ENCODE peak calls at places on chromosomes 6 and 20, in seven cellular contexts. G is neuronal stem cell, W is IMR-90, Z is mesendoderm, X is H1, C is mesenchymal stem cell, Y is H9. Q is an unnamed sample.

GRCh38 chr6:162178266-162178665 is 549.3 kb downstream of the PRKN start:
- DNase-seq in G (no peak), W (no peak), Z (no peak), X (no peak), C (no peak), Y (no peak), Q (no peak)

GRCh38 chr20:10524643-10525042 is 89.5 kb downstream of the SLX4IP start:
- DNase-seq in G (no peak), W (no peak), Z (peak; percentile 63), X (no peak), C (no peak), Y (no peak), Q (peak; percentile 39)

GRCh38 chr6:105609375-105609991 is 206.6 kb upstream of the PREP start:
- DNase-seq in G (no peak), W (peak; percentile 92), Z (no peak), X (no peak), C (peak; percentile 97), Y (no peak), Q (no peak)

GRCh38 chr6:40477246-40478126 is 109.7 kb downstream of the LRFN2 start:
- DNase-seq in G (peak; percentile 4), W (no peak), Z (peak; percentile 83), X (no peak), C (peak; percentile 36), Y (peak; percentile 74), Q (no peak)

GRCh38 chr6:22466665-22467064 is 102.7 kb upstream of the HDGFL1 start:
- DNase-seq in G (peak; percentile 23), W (no peak), Z (peak; percentile 14), X (no peak), C (no peak), Y (no peak), Q (no peak)

GRCh38 chr20:45792513-45793118 is 862 bp downstream of the DNTTIP1 start:
- DNase-seq in G (no peak), W (no peak), Z (no peak), X (no peak), C (no peak), Y (no peak), Q (no peak)

GRCh38 chr6:72724545-72724944 is 102.7 kb downstream of the KCNQ5 start:
- DNase-seq in G (no peak), W (no peak), Z (no peak), X (no peak), C (no peak), Y (no peak), Q (no peak)

GRCh38 chr6:31419842-31420241 is 16.4 kb downstream of the MICA start:
- DNase-seq in G (no peak), W (no peak), Z (no peak), X (peak; percentile 24), C (no peak), Y (no peak), Q (no peak)

GRCh38 chr6:135183532-135184440 is 2.7 kb downstream of the MYB start:
- DNase-seq in G (peak; percentile 23), W (peak; percentile 28), Z (peak; percentile 89), X (peak; percentile 79), C (peak; percentile 47), Y (peak; percentile 85), Q (peak; percentile 84)

GRCh38 chr20:1955289-1955688 is 38.6 kb downstream of the PDYN start:
- DNase-seq in G (no peak), W (no peak), Z (peak; percentile 63), X (no peak), C (no peak), Y (no peak), Q (no peak)

GRCh38 chr6:166900130-166900708 is 56.1 kb downstream of the RNASET2 start:
- DNase-seq in G (no peak), W (no peak), Z (no peak), X (no peak), C (no peak), Y (no peak), Q (no peak)

GRCh38 chr6:137717074-137718073 is 149.7 kb upstream of the TNFAIP3 start:
- DNase-seq in G (no peak), W (no peak), Z (peak; percentile 53), X (no peak), C (no peak), Y (no peak), Q (peak; percentile 98)

GRCh38 chr6:123733180-123733579 is 70.5 kb upstream of the NKAIN2 start:
- DNase-seq in G (no peak), W (no peak), Z (no peak), X (no peak), C (no peak), Y (no peak), Q (no peak)

GRCh38 chr6:41176189-41176588 is 13.3 kb upstream of the TREM2 start:
- DNase-seq in G (no peak), W (no peak), Z (no peak), X (no peak), C (no peak), Y (peak; percentile 8), Q (no peak)

GRCh38 chr6:36427781-36428345 is 14.8 kb downstream of the PXT1 start:
- DNase-seq in G (no peak), W (peak; percentile 63), Z (no peak), X (no peak), C (peak; percentile 45), Y (no peak), Q (peak; percentile 90)

GRCh38 chr20:44594730-44595129 is 12.4 kb downstream of the PKIG start:
- DNase-seq in G (no peak), W (peak; percentile 96), Z (peak; percentile 31), X (no peak), C (peak; percentile 81), Y (no peak), Q (peak; percentile 87)

GRCh38 chr20:51661609-51662178 is 106.5 kb downstream of the ATP9A start:
- DNase-seq in G (no peak), W (peak; percentile 79), Z (peak; percentile 17), X (no peak), C (peak; percentile 52), Y (no peak), Q (peak; percentile 7)

GRCh38 chr6:11999245-11999644 is 12.9 kb upstream of the HIVEP1 start:
- DNase-seq in G (no peak), W (peak; percentile 71), Z (no peak), X (no peak), C (no peak), Y (no peak), Q (peak; percentile 88)

GRCh38 chr6:156413156-156413555 is 364.0 kb upstream of the ARID1B start:
- DNase-seq in G (no peak), W (no peak), Z (no peak), X (no peak), C (no peak), Y (no peak), Q (no peak)

GRCh38 chr20:31605902-31606677 is 1.0 kb downstream of the ID1 start:
- DNase-seq in G (no peak), W (no peak), Z (peak; percentile 33), X (no peak), C (peak; percentile 52), Y (peak; percentile 50), Q (no peak)

GRCh38 chr6:42339991-42340401 is 111.7 kb downstream of the TRERF1 start:
- DNase-seq in G (no peak), W (peak; percentile 24), Z (no peak), X (no peak), C (no peak), Y (no peak), Q (no peak)

GRCh38 chr6:162854734-162855191 is 127.0 kb downstream of the PACRG start:
- DNase-seq in G (no peak), W (no peak), Z (peak; percentile 24), X (no peak), C (no peak), Y (no peak), Q (no peak)

GRCh38 chr6:20400476-20401402 is 940 bp upstream of the E2F3 start:
- DNase-seq in G (no peak), W (no peak), Z (peak; percentile 18), X (no peak), C (peak; percentile 61), Y (no peak), Q (no peak)

GRCh38 chr6:26454641-26455040 is 3.1 kb upstream of the BTN2A1 start:
- DNase-seq in G (no peak), W (peak; percentile 52), Z (no peak), X (no peak), C (no peak), Y (no peak), Q (no peak)

GRCh38 chr6:34514593-34515472 is 41.3 kb downstream of the SPDEF start:
- DNase-seq in G (peak; percentile 69), W (peak; percentile 57), Z (peak; percentile 84), X (peak; percentile 74), C (peak; percentile 75), Y (peak; percentile 71), Q (no peak)

GRCh38 chr6:119484598-119484997 is 135.0 kb upstream of the MAN1A1 start:
- DNase-seq in G (no peak), W (peak; percentile 94), Z (peak; percentile 44), X (no peak), C (peak; percentile 60), Y (no peak), Q (peak; percentile 91)

GRCh38 chr20:59836768-59837167 is 96.7 kb downstream of the SYCP2 start:
- DNase-seq in G (no peak), W (no peak), Z (no peak), X (peak; percentile 29), C (no peak), Y (peak; percentile 23), Q (no peak)

GRCh38 chr6:1869766-1870165 is 260.1 kb downstream of the FOXC1 start:
- DNase-seq in G (no peak), W (no peak), Z (no peak), X (no peak), C (no peak), Y (no peak), Q (no peak)
- H4K8ac ChIP-seq in G (no peak overlapping the region), W (no peak overlapping the region), Z (no peak overlapping the region), X (no peak overlapping the region), C (no peak overlapping the region), Y (no peak overlapping the region), Q (no peak overlapping the region)

DNA sequence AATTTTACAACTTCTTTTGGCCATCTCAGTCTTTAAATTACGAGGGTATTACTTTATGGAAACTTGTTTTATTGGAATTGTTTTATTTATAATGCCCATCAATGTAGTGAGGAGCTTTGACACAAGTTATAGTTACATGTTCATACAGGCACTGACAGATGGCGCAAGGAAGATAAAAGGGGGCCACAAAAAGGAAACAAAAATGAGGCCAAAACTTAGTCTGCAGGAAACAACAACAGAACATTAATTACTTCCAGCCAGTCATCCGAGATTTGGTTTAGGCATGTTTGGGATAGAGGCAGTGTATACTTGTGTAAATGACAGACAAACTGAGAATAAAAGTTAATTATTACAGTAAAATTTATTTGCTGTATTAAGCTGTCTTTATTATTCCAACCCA is 18.2 kb downstream of the SESN1 start:
- DNase-seq in G (no peak), W (no peak), Z (no peak), X (no peak), C (no peak), Y (no peak), Q (no peak)
- H4K8ac ChIP-seq in G (no peak overlapping the region), W (no peak overlapping the region), Z (no peak overlapping the region), X (no peak overlapping the region), C (no peak overlapping the region), Y (no peak overlapping the region), Q (no peak overlapping the region)

GRCh38 chr6:129645371-129646139 is 64.4 kb downstream of the ARHGAP18 start:
- DNase-seq in G (no peak), W (no peak), Z (peak; percentile 28), X (no peak), C (no peak), Y (no peak), Q (no peak)
- H4K8ac ChIP-seq in G (no peak overlapping the region), W (peak overlapping the region; percentile 58), Z (no peak overlapping the region), X (no peak overlapping the region), C (no peak overlapping the region), Y (no peak overlapping the region), Q (no peak overlapping the region)

DNA sequence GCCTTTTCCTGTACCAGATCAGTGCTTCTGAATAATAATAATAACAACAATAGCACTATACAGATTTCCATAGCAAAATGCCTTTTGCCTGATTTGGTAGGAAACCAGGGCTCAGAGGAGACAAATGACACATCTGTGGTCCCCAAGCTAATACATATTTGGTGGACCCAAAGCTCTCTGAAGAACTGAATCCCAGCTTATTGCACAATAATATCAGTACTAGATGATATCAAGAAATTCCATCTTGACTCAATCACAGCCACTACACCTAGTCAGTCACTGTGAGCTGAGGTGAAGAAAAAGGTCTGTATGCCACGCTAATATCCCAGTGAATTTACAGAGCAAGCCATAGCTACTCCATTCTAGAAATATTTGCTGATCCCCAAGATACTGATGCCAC is 270.6 kb upstream of the RIN2 start:
- DNase-seq in G (no peak), W (no peak), Z (no peak), X (no peak), C (no peak), Y (no peak), Q (no peak)
- H4K8ac ChIP-seq in G (no peak overlapping the region), W (no peak overlapping the region), Z (no peak overlapping the region), X (no peak overlapping the region), C (no peak overlapping the region), Y (no peak overlapping the region), Q (no peak overlapping the region)